ENCODE peak calls at places on chromosomes 6 and 20, in five cellular contexts. One of them, this sample, is unnamed.

GRCh38 chr6:151289399-151290007 is 49.7 kb downstream of the AKAP12 start:
- DNase-seq in heart right ventricle: no peak
- DNase-seq in H9: no peak
- DNase-seq in astrocyte of the spinal cord: no peak
- DNase-seq in CD4-positive, alpha-beta T cell: no peak
- DNase-seq in this sample: no peak

GRCh38 chr6:137978252-137978896 is 111.3 kb downstream of the TNFAIP3 start:
- DNase-seq in CD4-positive, alpha-beta T cell: no peak
- DNase-seq in astrocyte of the spinal cord: no peak
- DNase-seq in heart right ventricle: no peak
- DNase-seq in H9: no peak
- DNase-seq in this sample: no peak

GRCh38 chr6:7697432-7697819 is 28.5 kb upstream of the BMP6 start:
- DNase-seq in heart right ventricle: no peak
- DNase-seq in astrocyte of the spinal cord: no peak
- DNase-seq in H9: no peak
- DNase-seq in CD4-positive, alpha-beta T cell: no peak
- DNase-seq in this sample: no peak

GRCh38 chr6:129251669-129252376 is 368.9 kb downstream of the LAMA2 start:
- DNase-seq in H9: peak
- DNase-seq in heart right ventricle: no peak
- DNase-seq in astrocyte of the spinal cord: peak
- DNase-seq in CD4-positive, alpha-beta T cell: no peak
- DNase-seq in this sample: peak

GRCh38 chr6:77678048-77678447 is 25.2 kb downstream of the MEI4 start:
- DNase-seq in CD4-positive, alpha-beta T cell: no peak
- DNase-seq in heart right ventricle: no peak
- DNase-seq in H9: no peak
- DNase-seq in astrocyte of the spinal cord: no peak
- DNase-seq in this sample: no peak

GRCh38 chr6:1522779-1523178 is 86.9 kb upstream of the FOXC1 start:
- DNase-seq in heart right ventricle: no peak
- DNase-seq in CD4-positive, alpha-beta T cell: no peak
- DNase-seq in H9: no peak
- DNase-seq in astrocyte of the spinal cord: no peak
- DNase-seq in this sample: no peak

GRCh38 chr6:27293436-27294152 is 18.5 kb downstream of the POM121L2 start:
- DNase-seq in CD4-positive, alpha-beta T cell: no peak
- DNase-seq in astrocyte of the spinal cord: peak
- DNase-seq in heart right ventricle: no peak
- DNase-seq in H9: peak
- DNase-seq in this sample: peak

GRCh38 chr20:36470482-36471062 is 70.7 kb upstream of the MYL9 start:
- DNase-seq in CD4-positive, alpha-beta T cell: no peak
- DNase-seq in H9: no peak
- DNase-seq in heart right ventricle: no peak
- DNase-seq in astrocyte of the spinal cord: no peak
- DNase-seq in this sample: no peak

GRCh38 chr6:30884521-30885480 is 482 bp downstream of the DDR1 start:
- DNase-seq in heart right ventricle: peak
- DNase-seq in H9: peak
- DNase-seq in CD4-positive, alpha-beta T cell: no peak
- DNase-seq in astrocyte of the spinal cord: peak
- DNase-seq in this sample: peak

GRCh38 chr6:54291146-54291545 is 17.1 kb upstream of the TINAG start:
- DNase-seq in astrocyte of the spinal cord: peak
- DNase-seq in heart right ventricle: no peak
- DNase-seq in H9: no peak
- DNase-seq in CD4-positive, alpha-beta T cell: no peak
- DNase-seq in this sample: peak

GRCh38 chr20:36820073-36820472 is 46.5 kb upstream of the DSN1 start:
- DNase-seq in astrocyte of the spinal cord: no peak
- DNase-seq in CD4-positive, alpha-beta T cell: no peak
- DNase-seq in heart right ventricle: no peak
- DNase-seq in H9: no peak
- DNase-seq in this sample: no peak

GRCh38 chr6:125745281-125746018 is 4.0 kb upstream of the HEY2 start:
- DNase-seq in astrocyte of the spinal cord: no peak
- DNase-seq in CD4-positive, alpha-beta T cell: no peak
- DNase-seq in H9: peak
- DNase-seq in heart right ventricle: no peak
- DNase-seq in this sample: no peak

GRCh38 chr6:27213544-27214125 is 33.9 kb upstream of the PRSS16 start:
- DNase-seq in CD4-positive, alpha-beta T cell: no peak
- DNase-seq in H9: peak
- DNase-seq in astrocyte of the spinal cord: peak
- DNase-seq in heart right ventricle: no peak
- DNase-seq in this sample: peak

GRCh38 chr6:33878541-33878940 is 74.7 kb upstream of the MLN start:
- DNase-seq in H9: no peak
- DNase-seq in heart right ventricle: no peak
- DNase-seq in CD4-positive, alpha-beta T cell: no peak
- DNase-seq in astrocyte of the spinal cord: no peak
- DNase-seq in this sample: no peak

GRCh38 chr6:18053071-18053475 is 65.6 kb upstream of the KIF13A start:
- DNase-seq in H9: no peak
- DNase-seq in CD4-positive, alpha-beta T cell: no peak
- DNase-seq in heart right ventricle: no peak
- DNase-seq in astrocyte of the spinal cord: no peak
- DNase-seq in this sample: peak

GRCh38 chr6:74170118-74170517 is 474.1 kb downstream of the CD109 start:
- DNase-seq in H9: no peak
- DNase-seq in CD4-positive, alpha-beta T cell: no peak
- DNase-seq in astrocyte of the spinal cord: peak
- DNase-seq in heart right ventricle: no peak
- DNase-seq in this sample: peak

GRCh38 chr6:136719280-136720044 is 72.8 kb downstream of the MAP3K5 start:
- DNase-seq in heart right ventricle: no peak
- DNase-seq in astrocyte of the spinal cord: peak
- DNase-seq in H9: no peak
- DNase-seq in CD4-positive, alpha-beta T cell: no peak
- DNase-seq in this sample: no peak

GRCh38 chr6:79538481-79538971 is 1.3 kb upstream of the LCA5 start:
- DNase-seq in heart right ventricle: no peak
- DNase-seq in astrocyte of the spinal cord: peak
- DNase-seq in CD4-positive, alpha-beta T cell: no peak
- DNase-seq in H9: no peak
- DNase-seq in this sample: no peak

GRCh38 chr6:38281131-38281530 is 358.6 kb downstream of the BTBD9 start:
- DNase-seq in H9: no peak
- DNase-seq in CD4-positive, alpha-beta T cell: no peak
- DNase-seq in heart right ventricle: no peak
- DNase-seq in astrocyte of the spinal cord: no peak
- DNase-seq in this sample: no peak

GRCh38 chr6:158879180-158879579 is 60.0 kb upstream of the EZR start:
- DNase-seq in heart right ventricle: no peak
- DNase-seq in astrocyte of the spinal cord: peak
- DNase-seq in CD4-positive, alpha-beta T cell: no peak
- DNase-seq in H9: peak
- DNase-seq in this sample: peak

GRCh38 chr6:3615391-3616380 is 135.8 kb downstream of the PXDC1 start:
- DNase-seq in heart right ventricle: no peak
- DNase-seq in H9: no peak
- DNase-seq in CD4-positive, alpha-beta T cell: no peak
- DNase-seq in astrocyte of the spinal cord: no peak
- DNase-seq in this sample: no peak

GRCh38 chr6:165010556-165011535 is 298.6 kb downstream of the C6orf118 start:
- DNase-seq in CD4-positive, alpha-beta T cell: no peak
- DNase-seq in heart right ventricle: no peak
- DNase-seq in astrocyte of the spinal cord: peak
- DNase-seq in H9: no peak
- DNase-seq in this sample: no peak

GRCh38 chr6:35911871-35912653 is 8.8 kb downstream of the SRPK1 start:
- DNase-seq in heart right ventricle: no peak
- DNase-seq in CD4-positive, alpha-beta T cell: no peak
- DNase-seq in astrocyte of the spinal cord: peak
- DNase-seq in H9: no peak
- DNase-seq in this sample: no peak

GRCh38 chr6:80771941-80772340 is 665.5 kb downstream of the BCKDHB start:
- DNase-seq in astrocyte of the spinal cord: peak
- DNase-seq in CD4-positive, alpha-beta T cell: no peak
- DNase-seq in H9: peak
- DNase-seq in heart right ventricle: no peak
- DNase-seq in this sample: peak

GRCh38 chr20:3226864-3227263 is 12.1 kb downstream of the SLC4A11 start:
- DNase-seq in H9: no peak
- DNase-seq in heart right ventricle: no peak
- DNase-seq in CD4-positive, alpha-beta T cell: no peak
- DNase-seq in astrocyte of the spinal cord: no peak
- DNase-seq in this sample: no peak

GRCh38 chr20:1900321-1900791 is 5.1 kb downstream of the SIRPA start:
- DNase-seq in heart right ventricle: peak
- DNase-seq in H9: peak
- DNase-seq in CD4-positive, alpha-beta T cell: no peak
- DNase-seq in astrocyte of the spinal cord: peak
- DNase-seq in this sample: peak

GRCh38 chr6:49430187-49430586 is 32.9 kb downstream of the MMUT start:
- DNase-seq in CD4-positive, alpha-beta T cell: no peak
- DNase-seq in H9: no peak
- DNase-seq in astrocyte of the spinal cord: no peak
- DNase-seq in heart right ventricle: no peak
- DNase-seq in this sample: peak

GRCh38 chr6:115896538-115897129 is 164.1 kb downstream of the FRK start:
- DNase-seq in H9: no peak
- DNase-seq in heart right ventricle: no peak
- DNase-seq in CD4-positive, alpha-beta T cell: no peak
- DNase-seq in astrocyte of the spinal cord: peak
- DNase-seq in this sample: peak

GRCh38 chr20:44104807-44105517 is 82.0 kb downstream of the JPH2 start:
- DNase-seq in astrocyte of the spinal cord: peak
- DNase-seq in CD4-positive, alpha-beta T cell: no peak
- DNase-seq in H9: no peak
- DNase-seq in heart right ventricle: no peak
- DNase-seq in this sample: peak

GRCh38 chr6:105993341-105993740 is 92.8 kb upstream of the PRDM1 start:
- DNase-seq in heart right ventricle: no peak
- DNase-seq in CD4-positive, alpha-beta T cell: no peak
- DNase-seq in astrocyte of the spinal cord: peak
- DNase-seq in H9: peak
- DNase-seq in this sample: no peak

GRCh38 chr6:84762941-84763396 is 1.4 kb downstream of the TBX18 start:
- DNase-seq in CD4-positive, alpha-beta T cell: no peak
- DNase-seq in heart right ventricle: peak
- DNase-seq in astrocyte of the spinal cord: no peak
- DNase-seq in H9: peak
- DNase-seq in this sample: no peak

GRCh38 chr6:170128346-170128745 is 162.5 kb downstream of the DLL1 start:
- DNase-seq in astrocyte of the spinal cord: no peak
- DNase-seq in heart right ventricle: no peak
- DNase-seq in CD4-positive, alpha-beta T cell: no peak
- DNase-seq in H9: no peak
- DNase-seq in this sample: no peak

GRCh38 chr20:17611540-17612286 is 41.8 kb downstream of the DSTN start:
- DNase-seq in CD4-positive, alpha-beta T cell: no peak
- DNase-seq in H9: peak
- DNase-seq in heart right ventricle: no peak
- DNase-seq in astrocyte of the spinal cord: no peak
- DNase-seq in this sample: peak

GRCh38 chr6:148413321-148414094 is 70.9 kb downstream of the SASH1 start:
- DNase-seq in H9: no peak
- DNase-seq in CD4-positive, alpha-beta T cell: no peak
- DNase-seq in astrocyte of the spinal cord: no peak
- DNase-seq in heart right ventricle: no peak
- DNase-seq in this sample: no peak

GRCh38 chr6:169172435-169172834 is 81.2 kb downstream of the THBS2 start:
- DNase-seq in H9: no peak
- DNase-seq in heart right ventricle: no peak
- DNase-seq in CD4-positive, alpha-beta T cell: no peak
- DNase-seq in astrocyte of the spinal cord: peak
- DNase-seq in this sample: peak

GRCh38 chr6:28980797-28981390 is 24.2 kb downstream of the ZNF311 start:
- DNase-seq in H9: peak
- DNase-seq in heart right ventricle: no peak
- DNase-seq in CD4-positive, alpha-beta T cell: no peak
- DNase-seq in astrocyte of the spinal cord: peak
- DNase-seq in this sample: peak
- TF ChIP-seq CTCF in H9: peak
- TF ChIP-seq CTCF in heart right ventricle: no peak
- TF ChIP-seq CTCF in CD4-positive, alpha-beta T cell: no peak
- TF ChIP-seq CTCF in astrocyte of the spinal cord: peak
- TF ChIP-seq CTCF in this sample: peak

DNA sequence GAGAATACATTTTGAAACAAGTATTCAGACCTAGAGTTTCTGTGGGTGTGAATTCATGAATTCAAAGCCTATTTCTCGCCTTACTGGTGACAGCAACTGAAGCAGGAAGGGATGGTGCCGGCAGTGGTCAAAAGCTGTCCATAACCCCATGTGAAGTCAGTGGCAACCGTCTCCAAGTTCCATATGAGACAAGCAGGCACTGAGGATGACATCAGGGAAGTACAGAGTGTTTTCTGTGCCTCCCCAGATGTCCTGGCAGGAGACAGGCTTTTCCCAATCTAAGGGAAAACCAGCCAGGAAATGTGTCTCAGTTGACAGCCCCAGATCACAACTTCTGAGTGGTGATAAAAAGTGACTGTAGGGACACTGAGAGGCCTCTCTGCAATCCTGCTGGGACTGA is 66.6 kb downstream of the HIVEP2 start:
- DNase-seq in CD4-positive, alpha-beta T cell: no peak
- DNase-seq in astrocyte of the spinal cord: no peak
- DNase-seq in H9: no peak
- DNase-seq in heart right ventricle: no peak
- DNase-seq in this sample: no peak
- TF ChIP-seq CTCF in CD4-positive, alpha-beta T cell: no peak
- TF ChIP-seq CTCF in astrocyte of the spinal cord: no peak
- TF ChIP-seq CTCF in H9: no peak
- TF ChIP-seq CTCF in heart right ventricle: no peak
- TF ChIP-seq CTCF in this sample: no peak

GRCh38 chr20:46549188-46549967 is 1.1 kb downstream of the OCSTAMP start:
- DNase-seq in H9: no peak
- DNase-seq in astrocyte of the spinal cord: no peak
- DNase-seq in heart right ventricle: no peak
- DNase-seq in CD4-positive, alpha-beta T cell: no peak
- DNase-seq in this sample: no peak
- TF ChIP-seq CTCF in H9: peak
- TF ChIP-seq CTCF in astrocyte of the spinal cord: no peak
- TF ChIP-seq CTCF in heart right ventricle: no peak
- TF ChIP-seq CTCF in CD4-positive, alpha-beta T cell: no peak
- TF ChIP-seq CTCF in this sample: peak

GRCh38 chr6:25025248-25025918 is 89.6 kb upstream of the RIPOR2 start:
- DNase-seq in H9: no peak
- DNase-seq in CD4-positive, alpha-beta T cell: no peak
- DNase-seq in astrocyte of the spinal cord: no peak
- DNase-seq in heart right ventricle: no peak
- DNase-seq in this sample: no peak

GRCh38 chr6:25025919-25026301 is 90.2 kb upstream of the RIPOR2 start:
- DNase-seq in H9: no peak
- DNase-seq in CD4-positive, alpha-beta T cell: no peak
- DNase-seq in heart right ventricle: no peak
- DNase-seq in astrocyte of the spinal cord: no peak
- DNase-seq in this sample: no peak

GRCh38 chr6:25028346-25028745 is 92.6 kb upstream of the RIPOR2 start:
- DNase-seq in heart right ventricle: no peak
- DNase-seq in astrocyte of the spinal cord: no peak
- DNase-seq in CD4-positive, alpha-beta T cell: no peak
- DNase-seq in H9: no peak
- DNase-seq in this sample: no peak

GRCh38 chr6:25026723-25027122 is 91.0 kb upstream of the RIPOR2 start:
- DNase-seq in H9: no peak
- DNase-seq in CD4-positive, alpha-beta T cell: no peak
- DNase-seq in astrocyte of the spinal cord: no peak
- DNase-seq in heart right ventricle: no peak
- DNase-seq in this sample: no peak

GRCh38 chr6:25027221-25027916 is 91.6 kb upstream of the RIPOR2 start:
- DNase-seq in heart right ventricle: no peak
- DNase-seq in astrocyte of the spinal cord: no peak
- DNase-seq in CD4-positive, alpha-beta T cell: peak
- DNase-seq in H9: peak
- DNase-seq in this sample: no peak
- TF ChIP-seq CTCF in heart right ventricle: no peak
- TF ChIP-seq CTCF in astrocyte of the spinal cord: no peak
- TF ChIP-seq CTCF in CD4-positive, alpha-beta T cell: peak
- TF ChIP-seq CTCF in H9: peak
- TF ChIP-seq CTCF in this sample: no peak

This sample was measured in HFFc6.